ENCODE peak calls at places on chromosome 16, in eight cellular contexts. R, B, D, N, W, Y, O and I are unnamed samples.
A peak's percentile ranks its signal among the peaks of the same experiment; 100 is the strongest.

GRCh38 chr16:73433493-73434307 is 385.8 kb upstream of the ZFHX3 start:
- DNase-seq in O (no peak), Y (no peak), N (no peak), D (no peak), B (no peak), W (no peak), R (no peak), I (no peak)

GRCh38 chr16:75025766-75026165 is 26.9 kb downstream of the ZNRF1 start:
- DNase-seq in O (peak; percentile 42), Y (no peak), B (no peak), R (no peak), W (no peak), N (peak; percentile 15), D (no peak), I (peak; percentile 24)

GRCh38 chr16:54281535-54282201 is 4.9 kb downstream of the IRX3 start:
- DNase-seq in B (peak; percentile 46), O (no peak), Y (no peak), W (no peak), D (no peak), N (no peak), R (no peak), I (no peak)

GRCh38 chr16:51071326-51071725 is 79.7 kb downstream of the SALL1 start:
- DNase-seq in Y (no peak), N (no peak), W (no peak), R (no peak), D (no peak), O (no peak), B (no peak), I (no peak)

GRCh38 chr16:77585379-77585778 is 136.9 kb upstream of the NUDT7 start:
- DNase-seq in B (no peak), Y (no peak), R (no peak), D (no peak), W (no peak), O (peak; percentile 35), N (no peak), I (no peak)

GRCh38 chr16:85524630-85525463 is 88.3 kb upstream of the GSE1 start:
- DNase-seq in B (no peak), R (no peak), D (no peak), Y (peak; percentile 13), O (peak; percentile 17), W (no peak), N (peak; percentile 24), I (no peak)

GRCh38 chr16:53053967-53054669 is 673 bp upstream of the CHD9 start:
- DNase-seq in Y (no peak), W (no peak), O (peak; percentile 46), B (no peak), N (no peak), D (no peak), R (peak; percentile 13), I (peak; percentile 37)

GRCh38 chr16:90020838-90021382 is 1.7 kb upstream of the DBNDD1 start:
- DNase-seq in D (no peak), N (no peak), W (no peak), O (peak; percentile 28), R (no peak), B (no peak), Y (no peak), I (no peak)